ENCODE peak calls at places on chromosome 18, in ten cellular contexts. R is lung; F is stimulated activated CD4-positive, alpha-beta T cell treated with anti-CD3 and anti-CD28 coated beads, Interleukin-12 subunit alpha, Interleukin-12 subunit beta, amount 100 ng/mL, for 48 hours; W is activated CD8-positive, alpha-beta memory T cell treated with anti-CD3 and anti-CD28 coated beads, Interleukin-2, amount 50 U/mL, for 48 hours; A is A673; B is AG10803; J is SK-N-DZ; C is natural killer cell; U is Panc1; K is activated T-helper 1 cell treated with anti-CD3 and anti-CD28 coated beads, Interleukin-2, amount 50 U/mL, for 16 hours. S is an unnamed sample.

GRCh38 chr18:73151086-73151485 is 283.3 kb upstream of the NETO1 start:
- DNase-seq in R (no peak), F (no peak), W (no peak), A (no peak), B (no peak), J (no peak), C (no peak), U (no peak), K (no peak), S (no peak)

GRCh38 chr18:59690216-59691045 is 6.8 kb downstream of the CCBE1 start:
- DNase-seq in R (no peak), F (no peak), W (no peak), A (peak), B (peak), J (no peak), C (no peak), U (no peak), K (no peak), S (no peak)

GRCh38 chr18:22694954-22695353 is 238.2 kb upstream of the RBBP8 start:
- DNase-seq in R (peak), F (no peak), W (no peak), A (peak), B (peak), J (no peak), C (no peak), U (no peak), K (no peak), S (peak)

GRCh38 chr18:14941256-14941655 is 193.3 kb downstream of the ANKRD30B start:
- DNase-seq in R (no peak), F (no peak), W (no peak), A (no peak), B (no peak), J (no peak), C (no peak), U (no peak), K (no peak), S (no peak)

GRCh38 chr18:7158201-7158600 is 40.6 kb upstream of the LAMA1 start:
- DNase-seq in R (no peak), F (no peak), W (no peak), A (no peak), B (peak), J (no peak), C (no peak), U (no peak), K (no peak), S (no peak)

GRCh38 chr18:22348521-22349316 is 69.0 kb downstream of the CTAGE1 start:
- DNase-seq in R (peak), F (no peak), W (no peak), A (peak), B (peak), J (no peak), C (peak), U (no peak), K (no peak), S (peak)

GRCh38 chr18:25099838-25100393 is 252.1 kb downstream of the ZNF521 start:
- DNase-seq in R (no peak), F (no peak), W (no peak), A (no peak), B (peak), J (no peak), C (no peak), U (no peak), K (no peak), S (no peak)

GRCh38 chr18:29218101-29218500 is 1041.2 kb upstream of the CDH2 start:
- DNase-seq in R (no peak), F (no peak), W (no peak), A (no peak), B (peak), J (no peak), C (no peak), U (no peak), K (no peak), S (no peak)

GRCh38 chr18:22018366-22018765 is 151.0 kb upstream of the GATA6 start:
- DNase-seq in R (no peak), F (no peak), W (no peak), A (no peak), B (no peak), J (no peak), C (no peak), U (no peak), K (no peak), S (no peak)

GRCh38 chr18:70333757-70334156 is 44.9 kb downstream of the SOCS6 start:
- DNase-seq in R (peak), F (no peak), W (no peak), A (no peak), B (peak), J (no peak), C (no peak), U (no peak), K (no peak), S (no peak)

GRCh38 chr18:77052656-77053309 is 79.8 kb downstream of the MBP start:
- DNase-seq in R (no peak), F (no peak), W (no peak), A (no peak), B (no peak), J (peak), C (no peak), U (no peak), K (no peak), S (no peak)

GRCh38 chr18:22667616-22668422 is 250.1 kb upstream of the CTAGE1 start:
- DNase-seq in R (no peak), F (no peak), W (no peak), A (no peak), B (peak), J (no peak), C (no peak), U (no peak), K (no peak), S (no peak)

GRCh38 chr18:10291568-10291981 is 162.9 kb upstream of the APCDD1 start:
- DNase-seq in R (no peak), F (no peak), W (no peak), A (no peak), B (peak), J (no peak), C (no peak), U (no peak), K (no peak), S (no peak)

GRCh38 chr18:7940976-7941375 is 373.9 kb downstream of the PTPRM start:
- DNase-seq in R (no peak), F (no peak), W (no peak), A (no peak), B (no peak), J (no peak), C (no peak), U (no peak), K (no peak), S (no peak)

GRCh38 chr18:29488617-29489016 is 1311.7 kb upstream of the CDH2 start:
- DNase-seq in R (no peak), F (no peak), W (no peak), A (no peak), B (peak), J (no peak), C (no peak), U (no peak), K (no peak), S (no peak)

GRCh38 chr18:42807852-42808251 is 307.6 kb downstream of the RIT2 start:
- DNase-seq in R (no peak), F (no peak), W (no peak), A (no peak), B (no peak), J (no peak), C (no peak), U (no peak), K (no peak), S (no peak)

GRCh38 chr18:48207733-48208132 is 201.4 kb downstream of the ZBTB7C start:
- DNase-seq in R (no peak), F (no peak), W (no peak), A (no peak), B (no peak), J (no peak), C (no peak), U (no peak), K (no peak), S (no peak)

GRCh38 chr18:26549103-26549485 is 741 bp upstream of the KCTD1 start:
- DNase-seq in R (no peak), F (no peak), W (peak), A (peak), B (peak), J (peak), C (no peak), U (no peak), K (no peak), S (peak)

S was measured in ureter.